ENCODE peak calls at places on chromosomes 5 and 9, in nine cellular contexts. B is left ventricle myocardium inferior; Z is T follicular helper cell; G is stimulated activated CD8-positive, alpha-beta memory T cell treated with anti-CD3 and anti-CD28 coated beads, Interleukin-4, amount 100 ng/mL, for 1 hour; S is NCI-H2171 treated with DMSO at 0.1 percent for 48 hours; U is NCI-H524; K is choroid plexus epithelial cell; C is NCI-H2081; W is Caki2. R is an unnamed sample.
A peak's percentile ranks its signal among the peaks of the same experiment; 100 is the strongest.

GRCh38 chr5:94243612-94244011 is 374.8 kb downstream of the KIAA0825 start:
- DNase-seq in B (no peak), Z (no peak), G (no peak), S (no peak), U (no peak), K (no peak), C (no peak), W (no peak), R (no peak)

GRCh38 chr9:113380869-113381378 is 4.1 kb upstream of the HDHD3 start:
- DNase-seq in B (no peak), Z (no peak), G (no peak), S (no peak), U (no peak), K (no peak), C (no peak), W (no peak), R (no peak)

GRCh38 chr5:133370904-133371303 is 241.4 kb downstream of the FSTL4 start:
- DNase-seq in B (no peak), Z (no peak), G (no peak), S (no peak), U (no peak), K (no peak), C (no peak), W (no peak), R (peak; percentile 24)

GRCh38 chr9:93301291-93301811 is 117.4 kb downstream of the WNK2 start:
- DNase-seq in B (no peak), Z (no peak), G (no peak), S (no peak), U (no peak), K (no peak), C (no peak), W (no peak), R (peak; percentile 8)

GRCh38 chr9:93128715-93129224 is 5.3 kb downstream of the NINJ1 start:
- DNase-seq in B (no peak), Z (no peak), G (no peak), S (no peak), U (no peak), K (no peak), C (no peak), W (no peak), R (no peak)

GRCh38 chr5:74613283-74613682 is 27.2 kb downstream of the ENC1 start:
- DNase-seq in B (no peak), Z (no peak), G (no peak), S (no peak), U (no peak), K (no peak), C (no peak), W (no peak), R (no peak)

GRCh38 chr5:138352722-138353549 is 451 bp downstream of the KDM3B start:
- DNase-seq in B (peak; percentile 62), Z (peak; percentile 71), G (peak; percentile 47), S (peak; percentile 16), U (peak; percentile 23), K (peak; percentile 57), C (peak; percentile 29), W (peak; percentile 50), R (peak; percentile 66)

GRCh38 chr5:179404321-179405053 is 59.2 kb upstream of the ADAMTS2 start:
- DNase-seq in B (no peak), Z (no peak), G (no peak), S (no peak), U (no peak), K (peak; percentile 65), C (no peak), W (no peak), R (peak; percentile 21)

GRCh38 chr5:19406576-19407365 is 581.2 kb downstream of the CDH18 start:
- DNase-seq in B (no peak), Z (no peak), G (no peak), S (peak; percentile 85), U (no peak), K (no peak), C (no peak), W (no peak), R (no peak)